ENCODE peak calls at places on chromosomes 6 and 20, in ten cellular contexts. B is dorsolateral prefrontal cortex, D is tibial artery, M is spleen, V is left ventricle myocardium inferior, J is mucosa of descending colon, X is fibroblast of lung, E is fibroblast of the aortic adventitia, Q is stomach, T is upper lobe of left lung. C is an unnamed sample.

GRCh38 chr20:34629342-34629741 is 47.5 kb downstream of the PIGU start:
- DNase-seq in B (no peak), D (no peak), M (no peak), V (peak; percentile 49), J (no peak), X (peak; percentile 18), E (peak; percentile 43), Q (no peak), T (no peak), C (no peak)

GRCh38 chr20:58228103-58228483 is 360 bp downstream of the ANKRD60 start:
- DNase-seq in B (no peak), D (no peak), M (no peak), V (no peak), J (no peak), X (peak; percentile 19), E (no peak), Q (no peak), T (no peak), C (no peak)

GRCh38 chr6:5457036-5457435 is 195.7 kb downstream of the FARS2 start:
- DNase-seq in B (no peak), D (no peak), M (no peak), V (no peak), J (no peak), X (peak; percentile 71), E (peak; percentile 23), Q (no peak), T (no peak), C (no peak)

GRCh38 chr20:18679020-18679419 is 91.2 kb downstream of the DTD1 start:
- DNase-seq in B (no peak), D (no peak), M (no peak), V (no peak), J (no peak), X (peak; percentile 28), E (peak; percentile 21), Q (peak; percentile 43), T (no peak), C (no peak)

GRCh38 chr20:37727247-37727956 is 33.6 kb downstream of the CTNNBL1 start:
- DNase-seq in B (no peak), D (no peak), M (no peak), V (no peak), J (no peak), X (no peak), E (peak; percentile 25), Q (no peak), T (peak; percentile 35), C (no peak)

GRCh38 chr20:4866429-4866828 is 134.9 kb downstream of the SLC23A2 start:
- DNase-seq in B (no peak), D (no peak), M (no peak), V (no peak), J (no peak), X (no peak), E (no peak), Q (no peak), T (no peak), C (no peak)

GRCh38 chr20:6954219-6954618 is 186.7 kb downstream of the BMP2 start:
- DNase-seq in B (no peak), D (no peak), M (no peak), V (no peak), J (no peak), X (no peak), E (no peak), Q (no peak), T (no peak), C (no peak)

GRCh38 chr20:10276886-10277580 is 58.4 kb downstream of the SNAP25 start:
- DNase-seq in B (no peak), D (no peak), M (no peak), V (no peak), J (no peak), X (no peak), E (no peak), Q (no peak), T (no peak), C (no peak)

GRCh38 chr6:29014729-29015608 is 9.9 kb upstream of the ZNF311 start:
- DNase-seq in B (no peak), D (no peak), M (no peak), V (no peak), J (no peak), X (peak; percentile 25), E (peak; percentile 3), Q (no peak), T (no peak), C (no peak)

GRCh38 chr6:7650876-7651275 is 60.9 kb downstream of the SNRNP48 start:
- DNase-seq in B (no peak), D (no peak), M (no peak), V (no peak), J (no peak), X (no peak), E (peak; percentile 80), Q (no peak), T (no peak), C (peak; percentile 61)

DNA sequence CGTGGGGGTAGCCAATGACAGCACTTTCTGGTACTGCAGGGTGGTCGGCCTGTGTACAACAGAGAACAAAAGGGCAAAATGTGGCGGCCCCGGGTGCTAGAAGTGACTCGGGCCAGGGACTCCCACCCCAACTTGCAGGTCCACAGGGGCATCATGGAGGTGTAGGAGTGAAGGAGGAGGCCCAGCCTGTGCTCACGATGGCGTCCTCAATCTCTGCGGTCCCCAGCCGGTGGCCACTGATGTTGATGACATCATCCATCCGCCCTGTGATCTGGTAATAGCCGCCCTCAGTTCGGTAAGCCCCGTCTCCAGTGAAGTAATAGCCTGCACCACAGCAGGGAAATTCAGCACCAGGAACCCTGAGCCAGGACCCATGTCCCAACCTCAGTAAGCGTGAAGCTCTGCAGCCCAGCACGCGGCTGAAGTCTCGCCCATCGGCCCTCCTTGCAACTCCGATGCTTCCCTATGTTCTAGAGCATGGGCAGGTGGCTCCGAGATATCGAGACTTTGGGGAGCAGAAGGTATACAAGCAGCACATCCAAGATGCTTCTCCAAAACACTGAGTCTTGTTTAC is 20.2 kb upstream of the APMAP start:
- DNase-seq in B (peak; percentile 32), D (peak; percentile 11), M (peak; percentile 61), V (no peak), J (no peak), X (no peak), E (no peak), Q (peak; percentile 24), T (peak; percentile 13), C (no peak)
- H3K4me3 ChIP-seq in B (no peak overlapping the region), D (no peak overlapping the region), M (no peak overlapping the region), V (no peak overlapping the region), J (no peak overlapping the region), X (no peak overlapping the region), E (no peak overlapping the region), Q (no peak overlapping the region), T (no peak overlapping the region), C (no peak overlapping the region)

DNA sequence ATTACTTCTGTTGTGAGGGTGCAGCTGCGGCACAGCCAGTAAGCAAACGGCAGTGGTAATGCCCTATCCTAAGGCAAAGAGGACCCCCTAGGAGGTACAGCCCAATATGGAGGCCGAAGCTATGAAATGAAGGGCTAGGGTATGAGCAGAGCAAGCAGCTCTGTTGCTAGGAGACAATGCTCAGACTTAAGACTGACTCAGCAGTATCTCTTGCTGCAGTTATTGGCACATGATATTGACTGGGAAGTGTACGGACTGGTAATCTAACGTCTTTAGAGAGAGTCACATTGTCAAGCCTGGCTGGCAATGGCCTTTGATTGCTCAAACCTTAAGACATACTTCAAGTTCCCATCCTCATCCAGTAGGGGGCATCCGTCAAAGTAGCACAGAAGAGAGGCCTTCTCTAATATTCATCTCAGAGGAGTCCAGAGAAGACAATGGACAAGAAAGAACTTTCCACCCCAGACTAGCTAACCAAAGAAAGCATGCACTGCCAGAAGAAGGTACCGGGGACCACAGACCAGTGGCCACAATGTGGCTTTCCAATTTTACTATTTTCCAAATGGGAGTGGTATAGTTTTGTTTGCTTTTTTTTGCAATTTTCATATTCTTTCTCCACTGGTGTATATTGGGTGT is 37.0 kb downstream of the LRFN2 start:
- DNase-seq in B (no peak), D (no peak), M (no peak), V (no peak), J (no peak), X (peak; percentile 53), E (peak; percentile 61), Q (peak; percentile 32), T (no peak), C (peak; percentile 21)
- TF ChIP-seq CTCF in B (peak; percentile 63), D (no peak), M (no peak), V (peak; percentile 61), J (no peak), X (peak; percentile 69), E (peak; percentile 65), Q (no peak), T (no peak), C (peak; percentile 76)

GRCh38 chr6:106098383-106099234 is 12.5 kb downstream of the PRDM1 start:
- DNase-seq in B (no peak), D (no peak), M (peak; percentile 84), V (no peak), J (peak; percentile 76), X (peak; percentile 88), E (peak; percentile 83), Q (peak; percentile 73), T (peak; percentile 69), C (no peak)

GRCh38 chr6:106097368-106098231 is 11.5 kb downstream of the PRDM1 start:
- DNase-seq in B (no peak), D (no peak), M (no peak), V (no peak), J (no peak), X (peak; percentile 81), E (peak; percentile 81), Q (no peak), T (no peak), C (peak; percentile 60)

GRCh38 chr6:106094964-106095335 is 8.8 kb downstream of the PRDM1 start:
- DNase-seq in B (no peak), D (no peak), M (no peak), V (no peak), J (no peak), X (no peak), E (no peak), Q (no peak), T (no peak), C (no peak)

GRCh38 chr6:106092279-106092678 is 6.1 kb downstream of the PRDM1 start:
- DNase-seq in B (no peak), D (no peak), M (no peak), V (no peak), J (no peak), X (no peak), E (no peak), Q (no peak), T (no peak), C (no peak)

DNA sequence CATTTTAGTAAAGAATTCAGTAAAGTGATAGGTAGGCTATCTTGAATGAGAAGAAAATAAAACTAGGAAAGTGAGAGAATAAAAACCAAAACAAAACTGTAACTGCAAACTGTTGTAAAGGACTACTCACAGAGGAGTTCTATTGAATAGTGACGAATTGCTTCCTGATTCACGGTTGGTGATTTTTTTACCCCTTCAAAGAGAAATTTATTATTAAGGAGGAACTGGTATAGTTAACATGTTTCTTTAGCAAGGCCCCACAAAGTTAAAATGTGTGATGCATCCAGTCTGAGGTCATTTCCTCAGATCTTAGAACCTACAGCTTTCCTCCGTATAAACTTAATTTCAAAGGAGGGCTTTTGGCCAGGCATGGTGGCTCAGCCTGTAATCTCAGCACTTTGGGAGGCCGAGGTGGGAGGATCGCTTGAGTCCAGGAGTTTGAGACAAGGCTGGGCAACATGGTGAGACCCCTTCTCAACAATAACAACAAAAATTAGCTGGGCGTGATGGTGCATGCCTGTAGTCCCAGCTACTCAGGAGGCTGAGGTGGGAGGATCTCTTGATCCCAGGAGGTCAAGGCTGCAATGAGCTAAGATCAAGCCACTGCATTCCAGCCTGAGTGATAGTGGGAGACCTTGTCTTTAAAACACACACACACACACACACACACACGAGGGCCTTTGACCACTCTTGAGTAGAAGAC is 8.3 kb downstream of the PRDM1 start:
- DNase-seq in B (no peak), D (no peak), M (no peak), V (no peak), J (no peak), X (no peak), E (no peak), Q (no peak), T (no peak), C (no peak)
- H3K4me3 ChIP-seq in B (no peak overlapping the region), D (no peak overlapping the region), M (no peak overlapping the region), V (no peak overlapping the region), J (no peak overlapping the region), X (no peak overlapping the region), E (no peak overlapping the region), Q (no peak overlapping the region), T (no peak overlapping the region), C (no peak overlapping the region)

GRCh38 chr6:37102299-37103168 is 67.4 kb upstream of the PIM1 start:
- DNase-seq in B (peak; percentile 87), D (peak; percentile 90), M (peak; percentile 92), V (peak; percentile 87), J (peak; percentile 89), X (peak; percentile 91), E (peak; percentile 85), Q (peak; percentile 84), T (peak; percentile 84), C (no peak)
- TF ChIP-seq CTCF in B (peak; percentile 30), D (peak; percentile 20), M (no peak), V (peak; percentile 24), J (no peak), X (no peak), E (no peak), Q (no peak), T (peak; percentile 54), C (no peak)